ENCODE peak calls at places on chromosomes 7 and 10, in nine cellular contexts. Y, S, B, K, V, F, R, E and Q are unnamed samples.

GRCh38 chr10:16585103-16585502 is 63.4 kb upstream of the C1QL3 start:
- DNase-seq in V (no peak), S (no peak), K (no peak), Y (no peak), B (no peak), R (no peak), F (no peak), E (no peak), Q (peak)

GRCh38 chr7:106730021-106730420 is 69.1 kb upstream of the CCDC71L start:
- DNase-seq in V (no peak), S (no peak), R (no peak), F (no peak), K (peak), B (no peak), E (no peak), Y (no peak), Q (no peak)

GRCh38 chr7:46291064-46291463 is 370.0 kb upstream of the IGFBP3 start:
- DNase-seq in S (peak), V (peak), F (no peak), Y (no peak), R (no peak), K (peak), E (no peak), B (peak), Q (no peak)

GRCh38 chr7:25069900-25070443 is 55.1 kb downstream of the CYCS start:
- DNase-seq in R (peak), S (peak), V (peak), E (peak), Y (peak), K (peak), B (peak), F (no peak), Q (peak)

GRCh38 chr10:96850825-96851224 is 18.7 kb downstream of the LCOR start:
- DNase-seq in S (peak), V (peak), K (peak), R (no peak), Y (no peak), F (no peak), E (no peak), B (no peak), Q (no peak)

GRCh38 chr10:122258136-122259074 is 12.7 kb upstream of the BTBD16 start:
- DNase-seq in E (no peak), R (no peak), F (no peak), Y (no peak), S (peak), V (no peak), B (peak), K (peak), Q (no peak)

GRCh38 chr7:140544278-140544896 is 65.1 kb upstream of the MKRN1 start:
- DNase-seq in Y (no peak), F (no peak), R (no peak), S (no peak), B (no peak), K (no peak), E (no peak), V (no peak), Q (peak)

GRCh38 chr10:102612964-102613275 is 31.4 kb upstream of the TRIM8 start:
- DNase-seq in S (no peak), F (no peak), V (no peak), Y (peak), R (no peak), K (no peak), E (peak), B (no peak), Q (no peak)

GRCh38 chr7:12458520-12459131 is 55.0 kb upstream of the VWDE start:
- DNase-seq in F (no peak), R (no peak), E (no peak), B (peak), S (peak), Y (no peak), V (no peak), K (peak), Q (peak)

GRCh38 chr7:105185290-105186010 is 171.4 kb downstream of the KMT2E start:
- DNase-seq in K (no peak), B (no peak), Y (no peak), F (no peak), R (no peak), V (no peak), S (no peak), E (no peak), Q (no peak)